ENCODE peak calls at places on chromosomes 4 and X, in five cellular contexts. E is psoas muscle; J is amniotic stem cell; A is activated CD4-positive, alpha-beta T cell treated with anti-CD3 and anti-CD28 coated beads, Interleukin-2, amount 50 U/mL, for 48 hours; Y is lower leg skin. D is an unnamed sample.
A peak's percentile ranks its signal among the peaks of the same experiment; 100 is the strongest.

GRCh38 chr4:147056951-147057630 is 111.4 kb upstream of the TTC29 start:
- DNase-seq in E (no peak), A (no peak), J (no peak), Y (no peak), D (no peak)

GRCh38 chr4:75598390-75598789 is 31.9 kb downstream of the CDKL2 start:
- DNase-seq in Y (no peak), A (no peak), E (no peak), J (no peak), D (no peak)

GRCh38 chrX:16772460-16772859 is 13.8 kb upstream of the TXLNG start:
- DNase-seq in Y (no peak), A (no peak), J (no peak), E (no peak), D (no peak)

GRCh38 chr4:53830511-53830910 is 233.9 kb downstream of the CHIC2 start:
- DNase-seq in A (no peak), J (no peak), Y (no peak), E (no peak), D (no peak)

GRCh38 chr4:179817317-179817716 is 2375.1 kb upstream of the AGA start:
- DNase-seq in Y (no peak), J (no peak), A (no peak), E (no peak), D (no peak)

GRCh38 chr4:7043521-7044414 is 596 bp downstream of the TADA2B start:
- DNase-seq in A (peak; percentile 46), E (peak; percentile 81), J (no peak), Y (peak; percentile 90), D (no peak)

GRCh38 chrX:87702795-87703194 is 185.2 kb downstream of the KLHL4 start:
- DNase-seq in A (no peak), Y (no peak), J (no peak), E (no peak), D (no peak)

GRCh38 chr4:6107114-6107791 is 89.0 kb upstream of the C4orf50 start:
- DNase-seq in J (no peak), Y (peak; percentile 59), A (no peak), E (no peak), D (no peak)

GRCh38 chr4:118307619-118308018 is 45.2 kb downstream of the PRSS12 start:
- DNase-seq in J (no peak), A (no peak), Y (no peak), E (no peak), D (no peak)

GRCh38 chrX:24156177-24156576 is 6.6 kb downstream of the ZFX start:
- DNase-seq in A (no peak), J (no peak), Y (no peak), E (no peak), D (no peak)

GRCh38 chr4:71396382-71396781 is 57.6 kb downstream of the SLC4A4 start:
- DNase-seq in A (no peak), E (no peak), Y (no peak), J (peak; percentile 55), D (peak; percentile 16)

GRCh38 chr4:38902695-38903094 is 35.1 kb downstream of the FAM114A1 start:
- DNase-seq in J (no peak), Y (no peak), E (no peak), A (no peak), D (no peak)

GRCh38 chr4:118898684-118899138 is 10.1 kb downstream of the SYNPO2 start:
- DNase-seq in Y (no peak), E (peak; percentile 78), A (no peak), J (no peak), D (no peak)

GRCh38 chrX:153592091-153592833 is 6.7 kb downstream of the CCNQ start:
- DNase-seq in Y (no peak), A (no peak), E (no peak), J (no peak), D (no peak)

GRCh38 chr4:72311291-72311690 is 257.7 kb downstream of the ADAMTS3 start:
- DNase-seq in Y (no peak), A (no peak), E (no peak), J (no peak), D (no peak)

GRCh38 chrX:137427061-137427778 is 138.7 kb upstream of the ZIC3 start:
- DNase-seq in A (no peak), Y (no peak), E (no peak), J (no peak), D (no peak)